ENCODE peak calls at places on chromosomes 7 and 10, in nine cellular contexts. A is brain microvascular endothelial cell, M is thoracic aorta, D is lower lobe of right lung, Q is hepatocyte, N is astrocyte of the spinal cord, L is A549, Z is psoas muscle, R is heart left ventricle. T is an unnamed sample.

GRCh38 chr10:28489201-28489600 is 43.7 kb upstream of the WAC start:
- DNase-seq in L (no peak), D (no peak), A (no peak), R (no peak), Z (no peak), N (no peak), M (no peak), Q (no peak), T (no peak)

GRCh38 chr10:71963756-71964668 is at the start of gene CHST3:
- DNase-seq in D (peak), A (no peak), R (peak), Q (peak), N (peak), L (peak), M (no peak), Z (peak), T (peak)

GRCh38 chr10:78927257-78927995 is 141.3 kb upstream of the ZMIZ1 start:
- DNase-seq in Q (no peak), N (no peak), Z (no peak), M (no peak), R (no peak), L (no peak), D (no peak), A (no peak), T (no peak)

GRCh38 chr10:3942930-3943489 is 158.0 kb upstream of the KLF6 start:
- DNase-seq in Z (no peak), Q (no peak), R (no peak), D (no peak), M (no peak), N (no peak), L (no peak), A (no peak), T (no peak)

GRCh38 chr10:93916257-93917063 is 22.7 kb downstream of the SLC35G1 start:
- DNase-seq in Q (peak), A (no peak), N (peak), Z (no peak), R (no peak), L (peak), D (no peak), M (no peak), T (peak)

GRCh38 chr10:3774814-3775670 is 10.0 kb downstream of the KLF6 start:
- DNase-seq in N (peak), R (peak), Q (peak), A (peak), Z (peak), L (peak), D (no peak), M (peak), T (peak)

GRCh38 chr7:139492293-139492692 is 8.8 kb upstream of the KLRG2 start:
- DNase-seq in Z (no peak), A (no peak), N (no peak), R (no peak), D (no peak), Q (no peak), L (no peak), M (no peak), T (no peak)

GRCh38 chr10:1377756-1378397 is 321.7 kb downstream of the WDR37 start:
- DNase-seq in M (no peak), A (no peak), R (no peak), L (no peak), N (no peak), Q (no peak), D (no peak), Z (no peak), T (no peak)

GRCh38 chr10:110168601-110169481 is 38.6 kb upstream of the MXI1 start:
- DNase-seq in Q (peak), N (no peak), R (peak), M (no peak), Z (no peak), A (no peak), D (no peak), L (no peak), T (no peak)

GRCh38 chr7:106108988-106109387 is 3.1 kb downstream of the SYPL1 start:
- DNase-seq in R (no peak), Z (no peak), Q (no peak), M (no peak), L (no peak), A (no peak), N (no peak), D (no peak), T (peak)

GRCh38 chr7:150476819-150477631 is 26.6 kb downstream of the GIMAP8 start:
- DNase-seq in M (no peak), R (no peak), N (no peak), A (no peak), Q (no peak), L (no peak), Z (no peak), D (no peak), T (no peak)

GRCh38 chr7:122550545-122550944 is 148.4 kb downstream of the RNF133 start:
- DNase-seq in R (no peak), M (no peak), L (no peak), N (peak), A (no peak), D (no peak), Z (no peak), Q (no peak), T (peak)

GRCh38 chr7:2299131-2299829 is 15.0 kb downstream of the SNX8 start:
- DNase-seq in Q (no peak), L (no peak), M (peak), A (peak), D (peak), R (peak), N (peak), Z (peak), T (peak)

GRCh38 chr10:116634126-116634975 is 13.6 kb downstream of the PNLIPRP2 start:
- DNase-seq in A (no peak), Q (no peak), D (no peak), N (no peak), R (no peak), Z (no peak), L (no peak), M (no peak), T (no peak)

GRCh38 chr7:117119192-117119924 is 166.1 kb downstream of the ST7 start:
- DNase-seq in N (peak), Q (peak), L (peak), A (peak), D (peak), M (peak), Z (peak), R (peak), T (peak)

GRCh38 chr7:63925626-63926460 is 72.8 kb upstream of the ZNF722 start:
- DNase-seq in A (no peak), N (no peak), D (peak), M (peak), L (peak), Q (no peak), Z (peak), R (peak), T (peak)

GRCh38 chr10:83657487-83657886 is 481.8 kb upstream of the GHITM start:
- DNase-seq in L (no peak), M (no peak), N (no peak), R (no peak), A (no peak), Q (no peak), D (no peak), Z (no peak), T (no peak)

GRCh38 chr10:132036887-132037675 is 28.7 kb upstream of the JAKMIP3 start:
- DNase-seq in Z (no peak), L (no peak), D (no peak), N (no peak), Q (no peak), M (no peak), A (no peak), R (no peak), T (no peak)

GRCh38 chr10:113705344-113705878 is 25.7 kb downstream of the CASP7 start:
- DNase-seq in M (no peak), D (no peak), A (no peak), Q (no peak), R (no peak), L (no peak), Z (no peak), N (no peak), T (no peak)
- TF ChIP-seq CTCF in M (no peak), D (no peak), A (no peak), Q (no peak), R (peak), L (no peak), Z (no peak), N (no peak), T (no peak)

DNA sequence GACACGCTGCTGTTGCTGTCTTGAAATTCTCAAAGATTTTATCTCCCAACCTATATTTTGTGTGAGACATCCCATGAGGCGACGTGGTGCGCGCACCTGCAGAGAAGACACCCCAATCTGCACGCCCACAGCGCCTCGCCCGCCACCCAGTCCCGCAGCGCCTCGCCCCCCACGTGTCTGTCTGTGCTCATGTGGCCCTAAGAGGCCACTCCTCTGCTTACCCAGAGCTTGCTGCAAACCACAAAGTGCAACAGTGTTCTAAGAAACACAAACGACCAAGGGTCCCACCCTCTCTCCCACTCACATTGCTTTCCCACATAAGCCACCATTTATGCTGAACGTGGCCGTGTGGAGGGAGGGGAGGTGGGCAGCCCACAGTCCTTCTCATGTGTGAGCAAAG is 287.2 kb downstream of the PTPRN2 start:
- DNase-seq in Q (no peak), D (no peak), L (no peak), A (no peak), R (no peak), N (no peak), M (no peak), Z (no peak), T (no peak)
- H3K4me3 ChIP-seq in Q (no peak), D (no peak), L (no peak), A (no peak), R (no peak), N (no peak), M (no peak), Z (no peak), T (no peak)

GRCh38 chr7:68754414-68754813 is 843.9 kb upstream of the AUTS2 start:
- DNase-seq in D (no peak), M (no peak), N (no peak), R (no peak), Q (no peak), L (no peak), A (no peak), Z (no peak), T (no peak)
- TF ChIP-seq CTCF in D (no peak), M (no peak), N (no peak), R (no peak), Q (no peak), L (no peak), A (no peak), Z (no peak), T (no peak)

GRCh38 chr10:70599791-70600190 is 2.8 kb downstream of the PRF1 start:
- DNase-seq in Q (no peak), Z (no peak), R (no peak), N (no peak), A (no peak), L (no peak), D (no peak), M (no peak), T (no peak)
- H3K4me3 ChIP-seq in Q (no peak), Z (no peak), R (no peak), N (no peak), A (no peak), L (no peak), D (peak), M (no peak), T (no peak)

DNA sequence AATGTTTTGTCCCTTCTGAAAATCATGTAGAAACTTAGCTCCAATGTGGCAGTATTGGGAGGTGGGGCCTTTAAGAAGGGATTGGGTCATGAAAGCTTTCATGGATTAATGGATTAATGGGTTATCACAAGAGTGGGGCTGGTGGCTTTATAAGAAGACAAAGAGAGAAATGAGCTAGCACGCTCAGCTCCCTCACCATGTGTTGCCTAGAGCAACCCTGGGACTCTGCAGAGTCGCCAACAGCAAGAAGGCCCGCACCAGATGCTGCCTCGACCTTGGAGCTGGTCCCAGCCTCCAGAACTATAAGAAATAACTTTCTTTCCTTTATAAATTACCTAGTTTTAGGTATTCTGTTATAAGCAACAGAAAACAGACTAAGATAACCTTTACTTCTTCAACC is 74.9 kb upstream of the HECW1 start:
- DNase-seq in Z (no peak), M (no peak), N (no peak), L (no peak), Q (no peak), A (no peak), R (no peak), D (no peak), T (no peak)
- TF ChIP-seq CTCF in Z (no peak), M (no peak), N (no peak), L (no peak), Q (no peak), A (no peak), R (no peak), D (no peak), T (no peak)

GRCh38 chr7:96322847-96323461 is 1.1 kb upstream of the SLC25A13 start:
- DNase-seq in L (no peak), M (no peak), N (no peak), D (no peak), Z (no peak), A (no peak), R (no peak), Q (no peak), T (no peak)
- H3K4me3 ChIP-seq in L (no peak), M (no peak), N (no peak), D (no peak), Z (no peak), A (no peak), R (no peak), Q (no peak), T (no peak)